ENCODE peak calls at places on chromosomes 1 and 21, in four cellular contexts. M is NCI-H2171 treated with DMSO at 0.1 percent for 48 hours, E is AG09319, U is mammary epithelial cell. N is an unnamed sample.
A peak's percentile ranks its signal among the peaks of the same experiment; 100 is the strongest.

GRCh38 chr1:231603598-231604275 is 22.9 kb upstream of the DISC1 start:
- DNase-seq in E (no peak), M (peak; percentile 81), U (peak; percentile 33), N (peak; percentile 3)

GRCh38 chr1:41513388-41513745 is 28.9 kb upstream of the EDN2 start:
- DNase-seq in M (no peak), U (no peak), E (no peak), N (peak; percentile 7)

GRCh38 chr1:201748331-201748730 is 80.6 kb upstream of the IPO9 start:
- DNase-seq in E (no peak), M (no peak), U (peak; percentile 64), N (no peak)

GRCh38 chr1:161305872-161306519 is 3.8 kb downstream of the MPZ start:
- DNase-seq in E (no peak), M (peak; percentile 63), U (peak; percentile 42), N (peak; percentile 86)

GRCh38 chr1:8165595-8166360 is 139.7 kb upstream of the ERRFI1 start:
- DNase-seq in E (no peak), U (no peak), M (no peak), N (no peak)

GRCh38 chr1:206905295-206906164 is 8.3 kb downstream of the IL24 start:
- DNase-seq in M (no peak), U (peak; percentile 97), E (no peak), N (no peak)

GRCh38 chr21:46605759-46606426 is 1.0 kb upstream of the S100B start:
- DNase-seq in M (no peak), U (no peak), E (no peak), N (peak; percentile 48)

GRCh38 chr1:212752256-212752933 is 39.2 kb downstream of the NSL1 start:
- DNase-seq in U (no peak), M (no peak), E (no peak), N (no peak)

GRCh38 chr1:246324711-246325110 is 182.4 kb downstream of the SMYD3 start:
- DNase-seq in E (no peak), U (peak; percentile 27), M (no peak), N (no peak)

GRCh38 chr1:41122851-41123518 is 101.5 kb upstream of the SLFNL1 start:
- DNase-seq in E (no peak), M (peak; percentile 46), U (peak; percentile 77), N (no peak)

GRCh38 chr1:179229214-179230140 is at the start of gene ABL2:
- DNase-seq in E (no peak), M (peak; percentile 71), U (no peak), N (peak; percentile 44)

GRCh38 chr1:209844695-209845404 is 17.1 kb downstream of the UTP25 start:
- DNase-seq in U (no peak), M (no peak), E (no peak), N (no peak)

GRCh38 chr1:115654663-115655306 is 13.0 kb downstream of the VANGL1 start:
- DNase-seq in E (no peak), U (no peak), M (no peak), N (no peak)

GRCh38 chr1:179877586-179878265 is at the start of gene TOR1AIP2:
- DNase-seq in U (peak; percentile 79), M (peak; percentile 86), E (peak; percentile 44), N (peak; percentile 72)

GRCh38 chr1:58592521-58593134 is 15.6 kb upstream of the TACSTD2 start:
- DNase-seq in M (peak; percentile 69), E (peak; percentile 59), U (peak; percentile 94), N (no peak)

GRCh38 chr21:42403611-42404231 is at the start of gene UBASH3A:
- DNase-seq in M (no peak), U (no peak), E (no peak), N (peak; percentile 42)

GRCh38 chr1:157181790-157182189 is 43.6 kb upstream of the ETV3 start:
- DNase-seq in E (no peak), U (no peak), M (no peak), N (no peak)

GRCh38 chr1:183029591-183030000 is 6.4 kb downstream of the LAMC1 start:
- DNase-seq in E (no peak), U (peak; percentile 79), M (no peak), N (no peak)

GRCh38 chr1:67862685-67863084 is 29.4 kb upstream of the GNG12 start:
- DNase-seq in M (no peak), E (no peak), U (no peak), N (no peak)

GRCh38 chr1:27568247-27569087 is 35.5 kb downstream of the AHDC1 start:
- DNase-seq in E (peak; percentile 72), M (peak; percentile 94), U (peak; percentile 97), N (peak; percentile 89)

GRCh38 chr1:37410815-37411214 is 63.6 kb upstream of the ZC3H12A start:
- DNase-seq in U (peak; percentile 16), E (no peak), M (no peak), N (no peak)

GRCh38 chr1:96756789-96757188 is 35.2 kb downstream of the PTBP2 start:
- DNase-seq in E (no peak), M (peak; percentile 1), U (peak; percentile 0), N (no peak)

GRCh38 chr1:151693057-151693651 is 23.4 kb downstream of the CELF3 start:
- DNase-seq in U (peak; percentile 26), E (no peak), M (peak; percentile 61), N (no peak)

GRCh38 chr1:37807555-37808368 is at the start of the genes C1orf122 and YRDC:
- DNase-seq in E (peak; percentile 78), U (peak; percentile 90), M (peak; percentile 91), N (peak; percentile 91)

GRCh38 chr1:245520611-245521010 is 365.8 kb downstream of the KIF26B start:
- DNase-seq in U (no peak), E (no peak), M (no peak), N (no peak)